ENCODE peak calls at places on chromosomes 2 and 18, in nine cellular contexts. One of them, this sample, is unnamed.
A peak's percentile ranks its signal among the peaks of the same experiment; 100 is the strongest.

GRCh38 chr2:210226186-210226585 is 939 bp upstream of the ACADL start:
- DNase-seq in uterus: no peak
- DNase-seq in heart left ventricle: no peak
- DNase-seq in transverse colon: no peak
- DNase-seq in A549: no peak
- DNase-seq in sigmoid colon: no peak
- DNase-seq in H1: no peak
- DNase-seq in HCT116: no peak
- DNase-seq in right lobe of liver: no peak
- DNase-seq in this sample: no peak

GRCh38 chr18:6441201-6441600 is 26.5 kb upstream of the L3MBTL4 start:
- DNase-seq in H1: no peak
- DNase-seq in right lobe of liver: no peak
- DNase-seq in A549: no peak
- DNase-seq in HCT116: no peak
- DNase-seq in uterus: no peak
- DNase-seq in transverse colon: no peak
- DNase-seq in heart left ventricle: no peak
- DNase-seq in sigmoid colon: no peak
- DNase-seq in this sample: no peak

GRCh38 chr2:147232225-147232669 is 612.6 kb upstream of the ACVR2A start:
- DNase-seq in H1: no peak
- DNase-seq in transverse colon: no peak
- DNase-seq in uterus: no peak
- DNase-seq in sigmoid colon: no peak
- DNase-seq in A549: no peak
- DNase-seq in heart left ventricle: no peak
- DNase-seq in HCT116: no peak
- DNase-seq in right lobe of liver: no peak
- DNase-seq in this sample: no peak

GRCh38 chr18:29164993-29165599 is 988.2 kb upstream of the CDH2 start:
- DNase-seq in uterus: no peak
- DNase-seq in A549: peak; percentile 57
- DNase-seq in transverse colon: no peak
- DNase-seq in heart left ventricle: no peak
- DNase-seq in right lobe of liver: no peak
- DNase-seq in H1: no peak
- DNase-seq in sigmoid colon: no peak
- DNase-seq in HCT116: peak; percentile 38
- DNase-seq in this sample: no peak

GRCh38 chr2:160419776-160420521 is 73.7 kb downstream of the RBMS1 start:
- DNase-seq in right lobe of liver: no peak
- DNase-seq in A549: no peak
- DNase-seq in sigmoid colon: no peak
- DNase-seq in uterus: no peak
- DNase-seq in HCT116: no peak
- DNase-seq in H1: no peak
- DNase-seq in heart left ventricle: peak; percentile 33
- DNase-seq in transverse colon: no peak
- DNase-seq in this sample: no peak

GRCh38 chr2:30282081-30282480 is 50.7 kb downstream of the LBH start:
- DNase-seq in sigmoid colon: no peak
- DNase-seq in H1: no peak
- DNase-seq in right lobe of liver: no peak
- DNase-seq in HCT116: no peak
- DNase-seq in transverse colon: peak; percentile 24
- DNase-seq in A549: no peak
- DNase-seq in uterus: no peak
- DNase-seq in heart left ventricle: no peak
- DNase-seq in this sample: no peak

GRCh38 chr2:172906401-172906811 is 169.2 kb upstream of the MAP3K20 start:
- DNase-seq in HCT116: no peak
- DNase-seq in heart left ventricle: peak; percentile 78
- DNase-seq in H1: no peak
- DNase-seq in transverse colon: no peak
- DNase-seq in A549: no peak
- DNase-seq in sigmoid colon: no peak
- DNase-seq in right lobe of liver: no peak
- DNase-seq in uterus: no peak
- DNase-seq in this sample: no peak

GRCh38 chr2:43192039-43192438 is 34.4 kb downstream of the ZFP36L2 start:
- DNase-seq in uterus: no peak
- DNase-seq in H1: no peak
- DNase-seq in heart left ventricle: no peak
- DNase-seq in right lobe of liver: no peak
- DNase-seq in HCT116: no peak
- DNase-seq in A549: peak; percentile 51
- DNase-seq in transverse colon: no peak
- DNase-seq in sigmoid colon: no peak
- DNase-seq in this sample: no peak

GRCh38 chr2:232387451-232388171 is 9.1 kb downstream of the ALPP start:
- DNase-seq in sigmoid colon: no peak
- DNase-seq in uterus: no peak
- DNase-seq in H1: peak; percentile 77
- DNase-seq in A549: no peak
- DNase-seq in right lobe of liver: no peak
- DNase-seq in heart left ventricle: no peak
- DNase-seq in HCT116: no peak
- DNase-seq in transverse colon: no peak
- DNase-seq in this sample: no peak

GRCh38 chr2:232385660-232386489 is 7.3 kb downstream of the ALPP start:
- DNase-seq in sigmoid colon: no peak
- DNase-seq in transverse colon: no peak
- DNase-seq in A549: peak; percentile 35
- DNase-seq in H1: no peak
- DNase-seq in right lobe of liver: no peak
- DNase-seq in heart left ventricle: no peak
- DNase-seq in uterus: no peak
- DNase-seq in HCT116: peak; percentile 33
- DNase-seq in this sample: no peak

GRCh38 chr2:232384466-232384865 is 5.9 kb downstream of the ALPP start:
- DNase-seq in heart left ventricle: no peak
- DNase-seq in A549: no peak
- DNase-seq in right lobe of liver: no peak
- DNase-seq in HCT116: no peak
- DNase-seq in sigmoid colon: no peak
- DNase-seq in transverse colon: no peak
- DNase-seq in H1: no peak
- DNase-seq in uterus: no peak
- DNase-seq in this sample: no peak

GRCh38 chr2:232386740-232387450 is 8.3 kb downstream of the ALPP start:
- DNase-seq in right lobe of liver: no peak
- DNase-seq in A549: peak; percentile 69
- DNase-seq in transverse colon: no peak
- DNase-seq in sigmoid colon: no peak
- DNase-seq in heart left ventricle: no peak
- DNase-seq in uterus: no peak
- DNase-seq in HCT116: no peak
- DNase-seq in H1: peak; percentile 74
- DNase-seq in this sample: no peak

GRCh38 chr2:232386490-232386739 is 7.9 kb downstream of the ALPP start:
- DNase-seq in right lobe of liver: no peak
- DNase-seq in sigmoid colon: no peak
- DNase-seq in HCT116: no peak
- DNase-seq in H1: no peak
- DNase-seq in transverse colon: no peak
- DNase-seq in heart left ventricle: no peak
- DNase-seq in uterus: no peak
- DNase-seq in A549: no peak
- DNase-seq in this sample: no peak
- TF ChIP-seq POLR2A in right lobe of liver: no peak
- TF ChIP-seq POLR2A in sigmoid colon: no peak
- TF ChIP-seq POLR2A in HCT116: no peak
- TF ChIP-seq POLR2A in H1: no peak
- TF ChIP-seq POLR2A in transverse colon: no peak
- TF ChIP-seq POLR2A in heart left ventricle: no peak
- TF ChIP-seq POLR2A in uterus: no peak
- TF ChIP-seq POLR2A in A549: no peak
- TF ChIP-seq POLR2A in this sample: no peak

GRCh38 chr2:130186391-130186790 is 4.3 kb downstream of the MZT2B start:
- DNase-seq in transverse colon: no peak
- DNase-seq in HCT116: no peak
- DNase-seq in A549: no peak
- DNase-seq in uterus: no peak
- DNase-seq in heart left ventricle: no peak
- DNase-seq in H1: no peak
- DNase-seq in sigmoid colon: no peak
- DNase-seq in right lobe of liver: no peak
- DNase-seq in this sample: no peak

GRCh38 chr2:130185436-130185835 is 3.4 kb downstream of the MZT2B start:
- DNase-seq in right lobe of liver: no peak
- DNase-seq in sigmoid colon: no peak
- DNase-seq in H1: no peak
- DNase-seq in A549: no peak
- DNase-seq in uterus: no peak
- DNase-seq in transverse colon: no peak
- DNase-seq in heart left ventricle: no peak
- DNase-seq in HCT116: no peak
- DNase-seq in this sample: no peak

GRCh38 chr2:130185896-130186295 is 3.8 kb downstream of the MZT2B start:
- DNase-seq in sigmoid colon: no peak
- DNase-seq in transverse colon: no peak
- DNase-seq in A549: no peak
- DNase-seq in heart left ventricle: no peak
- DNase-seq in HCT116: no peak
- DNase-seq in H1: no peak
- DNase-seq in uterus: no peak
- DNase-seq in right lobe of liver: no peak
- DNase-seq in this sample: no peak

GRCh38 chr2:130183500-130184373 is 1.7 kb downstream of the MZT2B start:
- DNase-seq in right lobe of liver: no peak
- DNase-seq in A549: no peak
- DNase-seq in sigmoid colon: peak; percentile 78
- DNase-seq in H1: no peak
- DNase-seq in uterus: peak; percentile 48
- DNase-seq in heart left ventricle: peak; percentile 61
- DNase-seq in HCT116: no peak
- DNase-seq in transverse colon: no peak
- DNase-seq in this sample: no peak

GRCh38 chr2:130181338-130181879 is at the start of gene SMPD4:
- DNase-seq in right lobe of liver: peak; percentile 97
- DNase-seq in sigmoid colon: peak; percentile 98
- DNase-seq in heart left ventricle: peak; percentile 98
- DNase-seq in A549: peak; percentile 97
- DNase-seq in transverse colon: peak; percentile 98
- DNase-seq in HCT116: peak; percentile 90
- DNase-seq in H1: peak; percentile 99
- DNase-seq in uterus: peak; percentile 98
- DNase-seq in this sample: peak; percentile 66
- TF ChIP-seq POLR2A in right lobe of liver: peak; percentile 30
- TF ChIP-seq POLR2A in sigmoid colon: peak; percentile 7
- TF ChIP-seq POLR2A in heart left ventricle: no peak
- TF ChIP-seq POLR2A in A549: peak; percentile 54
- TF ChIP-seq POLR2A in transverse colon: peak; percentile 55
- TF ChIP-seq POLR2A in HCT116: no peak
- TF ChIP-seq POLR2A in H1: peak; percentile 92
- TF ChIP-seq POLR2A in uterus: no peak
- TF ChIP-seq POLR2A in this sample: peak; percentile 62

GRCh38 chr2:85595378-85596232 is at the start of gene RNF181:
- DNase-seq in sigmoid colon: peak; percentile 99
- DNase-seq in heart left ventricle: peak; percentile 97
- DNase-seq in right lobe of liver: peak; percentile 93
- DNase-seq in H1: peak; percentile 91
- DNase-seq in A549: peak; percentile 99
- DNase-seq in uterus: peak; percentile 94
- DNase-seq in transverse colon: peak; percentile 96
- DNase-seq in HCT116: peak; percentile 96
- DNase-seq in this sample: peak; percentile 95

GRCh38 chr2:85593023-85593422 is 2.5 kb upstream of the RNF181 start:
- DNase-seq in A549: no peak
- DNase-seq in uterus: no peak
- DNase-seq in H1: no peak
- DNase-seq in sigmoid colon: no peak
- DNase-seq in heart left ventricle: no peak
- DNase-seq in right lobe of liver: no peak
- DNase-seq in HCT116: no peak
- DNase-seq in transverse colon: no peak
- DNase-seq in this sample: no peak

GRCh38 chr2:85597241-85597640 is 1.7 kb downstream of the RNF181 start:
- DNase-seq in uterus: no peak
- DNase-seq in H1: no peak
- DNase-seq in sigmoid colon: no peak
- DNase-seq in right lobe of liver: no peak
- DNase-seq in transverse colon: no peak
- DNase-seq in A549: no peak
- DNase-seq in heart left ventricle: no peak
- DNase-seq in HCT116: no peak
- DNase-seq in this sample: no peak

GRCh38 chr2:85596486-85597143 is 1.1 kb downstream of the RNF181 start:
- DNase-seq in HCT116: no peak
- DNase-seq in sigmoid colon: no peak
- DNase-seq in A549: no peak
- DNase-seq in transverse colon: no peak
- DNase-seq in heart left ventricle: no peak
- DNase-seq in H1: no peak
- DNase-seq in uterus: no peak
- DNase-seq in right lobe of liver: no peak
- DNase-seq in this sample: no peak

DNA sequence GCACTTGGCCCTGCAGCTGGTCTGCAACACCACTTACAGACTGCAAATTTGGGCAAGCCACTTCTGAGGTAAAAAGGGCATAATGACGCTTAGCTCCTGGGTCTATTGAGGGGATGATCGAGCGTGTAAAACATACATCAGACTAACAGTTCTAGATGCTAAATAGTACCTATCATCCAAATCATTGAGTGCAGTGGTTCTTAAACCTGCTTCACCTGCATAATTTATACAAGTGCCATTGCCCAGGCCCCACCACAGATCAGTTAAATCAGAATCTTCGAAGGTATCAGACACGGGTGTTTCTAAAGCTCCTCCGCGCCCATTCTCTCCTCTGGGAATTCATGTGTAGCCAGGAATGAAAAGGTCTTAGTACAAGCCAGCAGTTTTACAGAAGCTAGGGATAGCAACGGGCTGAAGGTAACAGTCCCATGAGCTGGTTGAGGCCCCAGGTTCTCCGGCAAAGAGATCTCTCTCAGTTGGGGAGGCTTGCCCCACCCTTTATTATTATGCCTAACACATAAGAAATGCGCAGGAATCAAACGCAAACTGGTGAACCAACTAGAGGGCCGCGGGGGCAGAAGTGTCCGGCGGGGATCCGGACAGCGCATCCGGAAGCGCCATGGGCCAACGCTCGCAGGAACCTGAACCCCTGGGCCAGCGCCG is 699 bp upstream of the RNF181 start:
- DNase-seq in A549: no peak
- DNase-seq in transverse colon: no peak
- DNase-seq in HCT116: no peak
- DNase-seq in uterus: no peak
- DNase-seq in heart left ventricle: no peak
- DNase-seq in H1: no peak
- DNase-seq in sigmoid colon: no peak
- DNase-seq in right lobe of liver: no peak
- DNase-seq in this sample: no peak
- TF ChIP-seq POLR2A in A549: no peak
- TF ChIP-seq POLR2A in transverse colon: no peak
- TF ChIP-seq POLR2A in HCT116: no peak
- TF ChIP-seq POLR2A in uterus: no peak
- TF ChIP-seq POLR2A in heart left ventricle: no peak
- TF ChIP-seq POLR2A in H1: no peak
- TF ChIP-seq POLR2A in sigmoid colon: no peak
- TF ChIP-seq POLR2A in right lobe of liver: no peak
- TF ChIP-seq POLR2A in this sample: no peak

DNA sequence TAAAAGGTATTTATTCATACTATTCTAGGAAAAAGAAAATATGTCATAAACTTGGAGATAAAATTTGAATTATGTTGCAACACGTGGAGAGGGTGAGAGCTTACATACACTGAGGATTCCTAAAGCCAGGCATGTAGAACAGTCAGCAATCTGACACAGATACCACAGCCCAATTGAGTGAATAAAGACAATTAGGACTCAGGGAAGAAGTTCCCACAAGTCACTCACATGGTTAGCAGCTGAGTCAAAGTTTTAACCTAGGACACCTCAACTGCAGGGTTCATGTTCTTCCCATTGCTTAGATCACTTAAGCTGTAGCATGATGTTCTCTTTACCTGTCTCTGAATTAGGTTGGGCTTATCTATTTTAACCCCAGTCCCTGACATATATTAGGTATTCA is 189.5 kb downstream of the CMPK2 start:
- DNase-seq in heart left ventricle: no peak
- DNase-seq in sigmoid colon: no peak
- DNase-seq in HCT116: no peak
- DNase-seq in right lobe of liver: no peak
- DNase-seq in transverse colon: no peak
- DNase-seq in A549: no peak
- DNase-seq in uterus: no peak
- DNase-seq in H1: no peak
- DNase-seq in this sample: no peak
- TF ChIP-seq POLR2A in heart left ventricle: no peak
- TF ChIP-seq POLR2A in sigmoid colon: no peak
- TF ChIP-seq POLR2A in HCT116: no peak
- TF ChIP-seq POLR2A in right lobe of liver: no peak
- TF ChIP-seq POLR2A in transverse colon: no peak
- TF ChIP-seq POLR2A in A549: no peak
- TF ChIP-seq POLR2A in uterus: no peak
- TF ChIP-seq POLR2A in H1: no peak
- TF ChIP-seq POLR2A in this sample: no peak

This sample was measured in H54.